ENCODE peak calls at places on chromosomes 3 and 15, in seven cellular contexts. M is amygdala, B is BE2C, J is COR-L47, E is WTC11, P is ovary, N is NAMALWA. X is an unnamed sample.

GRCh38 chr3:122021811-122022401 is at the start of gene ILDR1:
- DNase-seq in M (no peak), B (no peak), J (peak), E (peak), P (no peak), N (peak), X (no peak)

GRCh38 chr3:108838411-108838810 is 15.8 kb downstream of the TRAT1 start:
- DNase-seq in M (no peak), B (no peak), J (no peak), E (no peak), P (no peak), N (no peak), X (no peak)

GRCh38 chr3:38327335-38328009 is 19.1 kb upstream of the XYLB start:
- DNase-seq in M (no peak), B (no peak), J (no peak), E (no peak), P (no peak), N (no peak), X (no peak)

GRCh38 chr3:179321585-179322322 is 1.1 kb upstream of the ZNF639 start:
- DNase-seq in M (no peak), B (peak), J (peak), E (peak), P (peak), N (peak), X (no peak)

GRCh38 chr15:27805261-27806220 is 293.6 kb downstream of the OCA2 start:
- DNase-seq in M (no peak), B (no peak), J (no peak), E (no peak), P (no peak), N (no peak), X (peak)

GRCh38 chr3:88385090-88385489 is 235.3 kb downstream of the C3orf38 start:
- DNase-seq in M (no peak), B (no peak), J (no peak), E (no peak), P (no peak), N (no peak), X (no peak)

GRCh38 chr3:189937302-189938255 is 183.1 kb downstream of the P3H2 start:
- DNase-seq in M (no peak), B (no peak), J (no peak), E (no peak), P (no peak), N (no peak), X (no peak)

GRCh38 chr3:189914799-189915198 is 205.9 kb downstream of the P3H2 start:
- DNase-seq in M (no peak), B (no peak), J (no peak), E (no peak), P (no peak), N (no peak), X (no peak)

GRCh38 chr3:161420746-161421145 is 49.4 kb upstream of the SPTSSB start:
- DNase-seq in M (no peak), B (no peak), J (peak), E (peak), P (no peak), N (no peak), X (no peak)

GRCh38 chr15:43749690-43750345 is 3.6 kb downstream of the PDIA3 start:
- DNase-seq in M (no peak), B (no peak), J (no peak), E (no peak), P (no peak), N (peak), X (no peak)

GRCh38 chr3:102195198-102195948 is 239.4 kb upstream of the ZPLD1 start:
- DNase-seq in M (no peak), B (no peak), J (peak), E (no peak), P (no peak), N (no peak), X (no peak)

GRCh38 chr15:45399381-45400212 is 21.3 kb upstream of the GATM start:
- DNase-seq in M (no peak), B (no peak), J (peak), E (no peak), P (no peak), N (peak), X (no peak)

GRCh38 chr3:74501001-74501400 is 113.5 kb downstream of the CNTN3 start:
- DNase-seq in M (no peak), B (no peak), J (no peak), E (no peak), P (no peak), N (no peak), X (no peak)

GRCh38 chr3:52280046-52280445 is 1.6 kb upstream of the WDR82 start:
- DNase-seq in M (no peak), B (peak), J (peak), E (no peak), P (no peak), N (no peak), X (no peak)

GRCh38 chr3:15903164-15903563 is 105.4 kb upstream of the ANKRD28 start:
- DNase-seq in M (no peak), B (no peak), J (no peak), E (no peak), P (peak), N (no peak), X (peak)

GRCh38 chr3:39130026-39130425 is 22.5 kb downstream of the TTC21A start:
- DNase-seq in M (no peak), B (no peak), J (no peak), E (no peak), P (no peak), N (no peak), X (no peak)

GRCh38 chr3:58183221-58183620 is 27.6 kb downstream of the DNASE1L3 start:
- DNase-seq in M (no peak), B (no peak), J (no peak), E (no peak), P (no peak), N (no peak), X (no peak)

GRCh38 chr3:149015383-149015782 is 24.0 kb downstream of the GYG1 start:
- DNase-seq in M (no peak), B (no peak), J (no peak), E (no peak), P (no peak), N (no peak), X (no peak)

GRCh38 chr15:38562278-38562677 is 2.3 kb downstream of the RASGRP1 start:
- DNase-seq in M (no peak), B (no peak), J (no peak), E (peak), P (no peak), N (no peak), X (no peak)

GRCh38 chr3:1823867-1824266 is 274.8 kb upstream of the CNTN4 start:
- DNase-seq in M (no peak), B (no peak), J (no peak), E (no peak), P (no peak), N (no peak), X (no peak)

GRCh38 chr15:56528136-56528535 is 63.2 kb upstream of the MNS1 start:
- DNase-seq in M (no peak), B (no peak), J (no peak), E (no peak), P (no peak), N (no peak), X (no peak)

GRCh38 chr3:42988566-42988965 is 9.5 kb downstream of the GASK1A start:
- DNase-seq in M (peak), B (no peak), J (no peak), E (no peak), P (no peak), N (no peak), X (no peak)

GRCh38 chr3:127655641-127656040 is 17.1 kb upstream of the ABTB1 start:
- DNase-seq in M (no peak), B (no peak), J (no peak), E (no peak), P (no peak), N (no peak), X (no peak)

GRCh38 chr3:62525276-62525675 is 151.9 kb upstream of the FEZF2 start:
- DNase-seq in M (no peak), B (no peak), J (no peak), E (no peak), P (no peak), N (no peak), X (no peak)

GRCh38 chr15:74798388-74799254 is 14.0 kb upstream of the LMAN1L start:
- DNase-seq in M (no peak), B (no peak), J (no peak), E (no peak), P (no peak), N (peak), X (no peak)

GRCh38 chr15:48177383-48177874 is 666 bp downstream of the MYEF2 start:
- DNase-seq in M (no peak), B (no peak), J (peak), E (no peak), P (no peak), N (no peak), X (no peak)

GRCh38 chr3:42067324-42067723 is 23.8 kb upstream of the TRAK1 start:
- DNase-seq in M (no peak), B (no peak), J (no peak), E (no peak), P (no peak), N (peak), X (no peak)